ENCODE peak calls at places on chromosome X, in nine cellular contexts. Q is C1 segment of cervical spinal cord; K is CD8-positive, alpha-beta T cell; P is Daoy; C is fibroblast of mammary gland; U is psoas muscle; L is NCI-H2081; T is glutamatergic neuron; M is EH. A is an unnamed sample.

GRCh38 chrX:49040376-49040955 is 2.7 kb downstream of the TFE3 start:
- DNase-seq in Q (no peak), K (no peak), P (peak), C (peak), U (no peak), L (no peak), T (no peak), M (peak), A (no peak)

GRCh38 chrX:11724122-11725017 is 33.7 kb upstream of the MSL3 start:
- DNase-seq in Q (no peak), K (no peak), P (peak), C (peak), U (no peak), L (peak), T (no peak), M (peak), A (peak)

GRCh38 chrX:115898382-115899001 is 272.1 kb upstream of the AGTR2 start:
- DNase-seq in Q (peak), K (no peak), P (peak), C (peak), U (peak), L (peak), T (peak), M (no peak), A (no peak)

GRCh38 chrX:319579-320125 is 1.1 kb upstream of the GTPBP6 start:
- DNase-seq in Q (no peak), K (no peak), P (no peak), C (no peak), U (peak), L (no peak), T (peak), M (no peak), A (no peak)

GRCh38 chrX:117325706-117326105 is 790.9 kb downstream of the KLHL13 start:
- DNase-seq in Q (no peak), K (no peak), P (no peak), C (no peak), U (no peak), L (no peak), T (no peak), M (no peak), A (no peak)

GRCh38 chrX:17605676-17606075 is 131.6 kb upstream of the SCML1 start:
- DNase-seq in Q (no peak), K (no peak), P (no peak), C (no peak), U (no peak), L (no peak), T (no peak), M (peak), A (no peak)

GRCh38 chrX:10044021-10044420 is 76.9 kb downstream of the CLDN34 start:
- DNase-seq in Q (no peak), K (no peak), P (no peak), C (no peak), U (no peak), L (no peak), T (no peak), M (no peak), A (no peak)

GRCh38 chrX:11952176-11952720 is 186.0 kb upstream of the FRMPD4 start:
- DNase-seq in Q (no peak), K (no peak), P (no peak), C (peak), U (no peak), L (no peak), T (no peak), M (peak), A (no peak)

GRCh38 chrX:15786930-15787329 is 3.4 kb upstream of the ZRSR2 start:
- DNase-seq in Q (no peak), K (no peak), P (no peak), C (no peak), U (no peak), L (peak), T (no peak), M (no peak), A (no peak)

A was measured in D341Med.